ENCODE peak calls at places on chromosome 18, in ten cellular contexts. U, Y, E, R, C, K, V, X, M and Z are unnamed samples.

GRCh38 chr18:76699923-76700322 is 122.4 kb upstream of the ZNF236 start:
- DNase-seq in U (no peak), Y (no peak), E (no peak), R (no peak), C (peak), K (no peak), V (no peak), X (no peak), M (no peak), Z (peak)

GRCh38 chr18:49046125-49046524 is 95.4 kb upstream of the SMAD7 start:
- DNase-seq in U (no peak), Y (no peak), E (no peak), R (no peak), C (no peak), K (no peak), V (no peak), X (no peak), M (no peak), Z (no peak)

GRCh38 chr18:54883816-54884604 is 55.7 kb downstream of the RAB27B start:
- DNase-seq in U (no peak), Y (no peak), E (no peak), R (no peak), C (no peak), K (no peak), V (no peak), X (no peak), M (no peak), Z (no peak)

GRCh38 chr18:59272971-59273935 is at the start of gene RAX:
- DNase-seq in U (no peak), Y (no peak), E (peak), R (no peak), C (no peak), K (peak), V (no peak), X (no peak), M (no peak), Z (peak)

GRCh38 chr18:44823286-44823685 is 142.6 kb downstream of the SETBP1 start:
- DNase-seq in U (no peak), Y (no peak), E (peak), R (no peak), C (no peak), K (no peak), V (no peak), X (no peak), M (no peak), Z (no peak)

GRCh38 chr18:79523221-79523737 is 127.5 kb downstream of the NFATC1 start:
- DNase-seq in U (peak), Y (no peak), E (no peak), R (no peak), C (no peak), K (peak), V (no peak), X (no peak), M (no peak), Z (no peak)

GRCh38 chr18:9828794-9829712 is 56.7 kb upstream of the TXNDC2 start:
- DNase-seq in U (no peak), Y (no peak), E (no peak), R (no peak), C (no peak), K (no peak), V (no peak), X (no peak), M (no peak), Z (no peak)

GRCh38 chr18:80175451-80176235 is 66.6 kb downstream of the ADNP2 start:
- DNase-seq in U (no peak), Y (peak), E (no peak), R (peak), C (no peak), K (no peak), V (no peak), X (no peak), M (no peak), Z (no peak)

GRCh38 chr18:42082415-42083234 is 127.6 kb downstream of the PIK3C3 start:
- DNase-seq in U (no peak), Y (no peak), E (no peak), R (no peak), C (no peak), K (no peak), V (no peak), X (no peak), M (no peak), Z (no peak)

GRCh38 chr18:55795101-55795669 is 207.2 kb upstream of the TCF4 start:
- DNase-seq in U (no peak), Y (no peak), E (no peak), R (no peak), C (no peak), K (no peak), V (no peak), X (no peak), M (no peak), Z (no peak)

GRCh38 chr18:33605250-33605649 is 27.2 kb downstream of the ASXL3 start:
- DNase-seq in U (no peak), Y (no peak), E (no peak), R (no peak), C (no peak), K (no peak), V (no peak), X (no peak), M (no peak), Z (peak)

GRCh38 chr18:35581555-35582309 is at the start of gene GALNT1:
- DNase-seq in U (peak), Y (peak), E (no peak), R (peak), C (peak), K (no peak), V (no peak), X (no peak), M (no peak), Z (no peak)

GRCh38 chr18:8754995-8755955 is 49.9 kb downstream of the MTCL1 start:
- DNase-seq in U (no peak), Y (no peak), E (no peak), R (no peak), C (no peak), K (no peak), V (no peak), X (no peak), M (no peak), Z (peak)

GRCh38 chr18:63079114-63079513 is 240.5 kb downstream of the BCL2 start:
- DNase-seq in U (no peak), Y (no peak), E (no peak), R (no peak), C (no peak), K (no peak), V (no peak), X (no peak), M (no peak), Z (no peak)

GRCh38 chr18:9884532-9885140 is 1.1 kb upstream of the TXNDC2 start:
- DNase-seq in U (no peak), Y (no peak), E (no peak), R (no peak), C (no peak), K (no peak), V (no peak), X (no peak), M (no peak), Z (no peak)

GRCh38 chr18:1528964-1529509 is 624.4 kb downstream of the ADCYAP1 start:
- DNase-seq in U (no peak), Y (no peak), E (no peak), R (no peak), C (no peak), K (no peak), V (no peak), X (no peak), M (no peak), Z (no peak)

GRCh38 chr18:59662008-59662701 is 35.1 kb downstream of the CCBE1 start:
- DNase-seq in U (no peak), Y (no peak), E (no peak), R (no peak), C (no peak), K (no peak), V (no peak), X (no peak), M (no peak), Z (no peak)

GRCh38 chr18:3603460-3604259 is 153.7 kb downstream of the TGIF1 start:
- DNase-seq in U (no peak), Y (no peak), E (peak), R (peak), C (no peak), K (peak), V (no peak), X (no peak), M (no peak), Z (peak)

GRCh38 chr18:30234755-30235154 is 807.8 kb downstream of the DSC3 start:
- DNase-seq in U (no peak), Y (no peak), E (no peak), R (no peak), C (no peak), K (no peak), V (no peak), X (no peak), M (no peak), Z (no peak)

GRCh38 chr18:44602380-44602779 is 78.3 kb upstream of the SETBP1 start:
- DNase-seq in U (no peak), Y (no peak), E (no peak), R (no peak), C (no peak), K (no peak), V (no peak), X (no peak), M (no peak), Z (peak)

GRCh38 chr18:55420665-55420964 is 167.4 kb downstream of the TCF4 start:
- DNase-seq in U (no peak), Y (no peak), E (no peak), R (no peak), C (no peak), K (no peak), V (no peak), X (no peak), M (no peak), Z (no peak)

GRCh38 chr18:2406544-2406943 is 164.8 kb downstream of the METTL4 start:
- DNase-seq in U (peak), Y (no peak), E (no peak), R (no peak), C (no peak), K (no peak), V (no peak), X (no peak), M (no peak), Z (peak)

GRCh38 chr18:22250591-22250996 is 81.2 kb downstream of the GATA6 start:
- DNase-seq in U (no peak), Y (no peak), E (no peak), R (no peak), C (no peak), K (no peak), V (no peak), X (peak), M (no peak), Z (no peak)

GRCh38 chr18:45024357-45025107 is 343.8 kb downstream of the SETBP1 start:
- DNase-seq in U (no peak), Y (no peak), E (no peak), R (no peak), C (no peak), K (no peak), V (no peak), X (no peak), M (no peak), Z (no peak)

DNA sequence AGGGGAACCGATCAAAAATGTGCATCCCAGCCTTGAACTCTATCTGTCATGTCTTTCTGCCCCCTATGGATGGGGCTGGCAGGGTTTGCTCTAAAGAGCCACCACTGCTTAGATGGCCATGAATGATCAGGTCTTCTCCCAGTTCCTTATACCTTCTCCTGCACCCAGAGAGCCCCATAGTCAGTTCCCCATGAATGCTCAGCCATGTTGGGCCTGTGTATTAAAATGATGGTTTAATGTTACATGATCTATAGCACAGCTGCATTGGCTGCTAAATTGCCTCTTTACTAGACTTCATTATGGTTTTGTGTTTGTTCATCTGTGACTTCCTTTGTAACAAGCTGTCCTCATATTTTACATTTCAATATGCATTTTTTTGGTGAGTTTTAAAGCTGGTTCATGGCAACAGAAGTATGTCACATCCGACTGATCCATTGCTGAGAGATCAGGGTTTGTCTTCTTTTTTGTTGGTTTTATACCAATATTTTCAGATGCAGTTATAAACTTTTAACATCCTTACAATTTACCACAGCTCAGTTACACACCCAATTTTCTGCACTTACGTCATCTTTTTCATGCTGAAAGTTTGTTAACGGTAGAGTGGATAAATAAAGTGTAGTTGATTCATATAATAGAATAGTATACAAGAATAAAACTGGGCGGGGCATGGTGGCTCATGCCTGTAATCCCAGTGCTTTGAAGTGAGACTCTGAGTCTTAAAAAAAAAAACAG is 56.4 kb upstream of the SMAD2 start:
- DNase-seq in U (no peak), Y (no peak), E (no peak), R (no peak), C (no peak), K (no peak), V (no peak), X (no peak), M (no peak), Z (no peak)
- TF ChIP-seq CTCF in U (no peak), Y (no peak), E (no peak), R (no peak), C (no peak), K (no peak), V (no peak), X (no peak), M (no peak), Z (no peak)

GRCh38 chr18:11887305-11888262 is 20.5 kb downstream of the MPPE1 start:
- DNase-seq in U (no peak), Y (no peak), E (peak), R (peak), C (no peak), K (no peak), V (no peak), X (no peak), M (no peak), Z (no peak)

GRCh38 chr18:11886629-11887028 is 21.5 kb downstream of the MPPE1 start:
- DNase-seq in U (no peak), Y (no peak), E (no peak), R (no peak), C (no peak), K (no peak), V (no peak), X (no peak), M (no peak), Z (no peak)

GRCh38 chr18:11885278-11885991 is 22.7 kb downstream of the MPPE1 start:
- DNase-seq in U (peak), Y (no peak), E (no peak), R (peak), C (no peak), K (no peak), V (no peak), X (no peak), M (no peak), Z (no peak)

GRCh38 chr18:11883153-11883552 is 25.0 kb downstream of the MPPE1 start:
- DNase-seq in U (no peak), Y (no peak), E (no peak), R (no peak), C (no peak), K (no peak), V (no peak), X (no peak), M (no peak), Z (no peak)

DNA sequence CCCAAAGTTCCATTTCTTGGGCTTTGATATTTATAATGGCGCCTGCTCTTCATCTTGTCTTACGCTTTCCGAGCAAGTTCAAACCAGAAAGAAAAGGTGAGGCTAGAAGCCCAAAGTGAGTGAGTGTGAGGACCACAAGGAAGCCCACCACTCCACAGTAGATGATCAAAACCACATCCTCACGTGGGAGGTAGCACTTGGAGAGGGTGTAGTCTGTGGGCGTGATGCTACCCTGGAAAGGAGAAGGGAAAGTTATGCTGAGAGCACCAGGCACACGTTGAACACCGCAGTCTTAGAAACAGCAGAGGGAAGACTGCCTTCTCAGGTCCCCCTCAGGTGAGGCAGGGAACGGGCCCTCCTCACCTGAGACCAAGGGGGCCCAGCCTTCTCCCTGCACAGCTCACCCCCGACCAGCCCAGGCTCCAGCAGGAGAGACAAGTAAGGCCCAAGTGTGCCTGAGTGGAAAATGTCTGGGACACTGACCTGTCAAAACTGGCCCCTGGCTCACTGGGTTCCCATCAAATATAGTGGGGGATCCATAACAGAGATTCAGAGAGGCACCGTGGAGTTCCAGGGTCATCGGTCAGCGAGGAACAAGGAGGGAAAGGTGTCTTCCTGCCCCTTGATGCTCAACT is 23.6 kb downstream of the MPPE1 start:
- DNase-seq in U (no peak), Y (no peak), E (no peak), R (no peak), C (no peak), K (no peak), V (no peak), X (no peak), M (no peak), Z (no peak)
- TF ChIP-seq CTCF in U (no peak), Y (no peak), E (no peak), R (no peak), C (no peak), K (no peak), V (no peak), X (no peak), M (no peak), Z (no peak)

GRCh38 chr18:12423393-12423792 is 15.7 kb downstream of the PRELID3A start:
- DNase-seq in U (no peak), Y (no peak), E (no peak), R (no peak), C (no peak), K (no peak), V (no peak), X (no peak), M (no peak), Z (no peak)

GRCh38 chr18:12423820-12424219 is 16.1 kb downstream of the PRELID3A start:
- DNase-seq in U (no peak), Y (no peak), E (no peak), R (no peak), C (no peak), K (no peak), V (no peak), X (peak), M (no peak), Z (no peak)

GRCh38 chr18:12424252-12424651 is 16.5 kb downstream of the PRELID3A start:
- DNase-seq in U (no peak), Y (no peak), E (no peak), R (no peak), C (no peak), K (no peak), V (no peak), X (no peak), M (no peak), Z (no peak)

GRCh38 chr18:12421732-12422131 is 14.0 kb downstream of the PRELID3A start:
- DNase-seq in U (no peak), Y (no peak), E (no peak), R (no peak), C (no peak), K (no peak), V (no peak), X (peak), M (no peak), Z (no peak)

GRCh38 chr18:12422936-12423335 is 15.2 kb downstream of the PRELID3A start:
- DNase-seq in U (no peak), Y (no peak), E (peak), R (no peak), C (no peak), K (peak), V (no peak), X (peak), M (no peak), Z (no peak)
- TF ChIP-seq CTCF in U (no peak), Y (no peak), E (no peak), R (no peak), C (no peak), K (peak), V (no peak), X (peak), M (no peak), Z (peak)

DNA sequence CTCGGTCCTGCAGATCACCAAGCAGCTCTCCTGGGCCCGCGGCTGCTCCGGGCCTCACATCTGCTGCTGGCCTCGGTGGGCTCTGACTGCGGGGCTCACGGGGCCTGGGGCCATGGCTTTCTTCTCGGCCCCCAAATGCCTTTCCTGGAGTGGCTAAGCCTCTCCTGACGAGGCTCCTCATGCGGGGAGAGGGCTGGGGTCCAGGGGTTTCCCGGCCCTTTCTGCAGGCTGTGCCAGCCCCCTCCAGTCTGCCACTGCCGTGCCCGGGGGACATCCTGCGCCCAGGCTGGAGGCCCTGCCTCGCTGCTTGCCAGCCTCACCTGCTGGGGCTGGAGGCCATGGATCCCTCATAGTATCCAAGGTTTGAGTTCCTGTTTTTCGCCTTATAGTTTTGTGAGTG is 23.8 kb downstream of the PRELID3A start:
- DNase-seq in U (no peak), Y (no peak), E (no peak), R (no peak), C (no peak), K (no peak), V (no peak), X (no peak), M (no peak), Z (no peak)
- TF ChIP-seq CTCF in U (no peak), Y (no peak), E (no peak), R (no peak), C (no peak), K (no peak), V (no peak), X (no peak), M (no peak), Z (no peak)

DNA sequence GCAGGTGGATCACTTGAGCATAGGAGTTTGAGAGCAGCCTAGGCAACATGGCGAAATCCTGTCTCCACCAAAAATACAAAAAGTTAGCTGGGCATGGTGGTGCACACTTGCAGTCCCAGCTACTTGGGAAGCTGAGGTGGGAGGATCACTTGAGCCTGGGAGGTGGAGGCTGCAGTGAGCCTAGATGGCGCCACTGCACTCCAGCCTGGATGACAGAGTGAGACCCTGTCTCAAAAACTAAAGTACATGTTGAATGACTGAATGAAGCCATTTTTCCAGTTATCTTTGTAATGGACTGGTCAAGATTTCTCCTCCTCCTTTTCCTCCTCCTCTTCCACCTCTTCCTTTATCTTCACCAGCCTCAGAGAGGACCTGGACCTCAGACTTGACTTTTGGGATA is 272.0 kb downstream of the SMAD2 start:
- DNase-seq in U (no peak), Y (no peak), E (no peak), R (no peak), C (no peak), K (no peak), V (no peak), X (no peak), M (no peak), Z (no peak)
- TF ChIP-seq CTCF in U (no peak), Y (no peak), E (no peak), R (no peak), C (no peak), K (peak), V (no peak), X (no peak), M (no peak), Z (no peak)

GRCh38 chr18:31942999-31943894 is at the start of gene TRAPPC8:
- DNase-seq in U (peak), Y (peak), E (peak), R (peak), C (peak), K (peak), V (peak), X (peak), M (peak), Z (peak)
- TF ChIP-seq CTCF in U (peak), Y (no peak), E (no peak), R (no peak), C (no peak), K (no peak), V (no peak), X (peak), M (no peak), Z (no peak)